ENCODE peak calls at places on chromosomes 2 and 18, in four cellular contexts. T, D, U and Y are unnamed samples.

GRCh38 chr2:218152777-218153176 is 14.0 kb downstream of the CXCR1 start:
- DNase-seq in U (no peak), D (no peak), T (no peak), Y (no peak)

GRCh38 chr2:201807452-201807980 is 1.2 kb downstream of the CDK15 start:
- DNase-seq in D (peak; percentile 9), T (no peak), U (no peak), Y (no peak)

GRCh38 chr2:190410171-190410570 is 2.0 kb downstream of the MFSD6 start:
- DNase-seq in T (no peak), U (no peak), D (no peak), Y (no peak)

GRCh38 chr18:61608306-61608705 is 275.1 kb downstream of the CDH20 start:
- DNase-seq in D (no peak), U (no peak), T (no peak), Y (no peak)

GRCh38 chr2:238389985-238390682 is 36.6 kb upstream of the ASB1 start:
- DNase-seq in T (no peak), D (no peak), U (no peak), Y (no peak)

GRCh38 chr2:9092383-9093282 is 89.1 kb upstream of the MBOAT2 start:
- DNase-seq in T (no peak), U (no peak), D (no peak), Y (no peak)

GRCh38 chr2:100195942-100196341 is 53.6 kb upstream of the AFF3 start:
- DNase-seq in T (no peak), U (no peak), D (no peak), Y (no peak)

GRCh38 chr2:146701183-146701582 is 1143.6 kb upstream of the ACVR2A start:
- DNase-seq in T (no peak), D (no peak), U (no peak), Y (no peak)

GRCh38 chr18:47422524-47422923 is 171.1 kb upstream of the SKOR2 start:
- DNase-seq in T (no peak), D (no peak), U (no peak), Y (no peak)

GRCh38 chr18:51070545-51070944 is 40.5 kb downstream of the SMAD4 start:
- DNase-seq in D (no peak), T (no peak), U (no peak), Y (no peak)

GRCh38 chr2:128289439-128289838 is 29.2 kb downstream of the HS6ST1 start:
- DNase-seq in U (no peak), T (no peak), D (no peak), Y (no peak)

GRCh38 chr18:28176933-28177827 is at the start of gene CDH2:
- DNase-seq in D (no peak), U (peak; percentile 60), T (peak; percentile 43), Y (peak; percentile 87)

GRCh38 chr2:240303896-240304745 is 131.3 kb upstream of the GPC1 start:
- DNase-seq in T (no peak), U (peak; percentile 7), D (no peak), Y (no peak)